ENCODE peak calls at places on chromosomes 7 and 10, in ten cellular contexts. One of them, this sample, is unnamed.

GRCh38 chr7:50267525-50268041 is 36.9 kb upstream of the IKZF1 start:
- DNase-seq in heart left ventricle: no peak
- DNase-seq in suprapubic skin: no peak
- DNase-seq in BE2C: no peak
- DNase-seq in gastrocnemius medialis: no peak
- DNase-seq in SJSA1: no peak
- DNase-seq in MG63: no peak
- DNase-seq in heart right ventricle: no peak
- DNase-seq in AG04450: no peak
- DNase-seq in stomach: no peak
- DNase-seq in this sample: no peak

GRCh38 chr10:64506963-64507362 is 985.8 kb downstream of the REEP3 start:
- DNase-seq in SJSA1: no peak
- DNase-seq in gastrocnemius medialis: no peak
- DNase-seq in AG04450: no peak
- DNase-seq in MG63: no peak
- DNase-seq in stomach: no peak
- DNase-seq in suprapubic skin: no peak
- DNase-seq in heart right ventricle: no peak
- DNase-seq in BE2C: no peak
- DNase-seq in heart left ventricle: no peak
- DNase-seq in this sample: no peak

GRCh38 chr10:43060291-43060690 is 16.6 kb upstream of the RET start:
- DNase-seq in MG63: no peak
- DNase-seq in heart left ventricle: no peak
- DNase-seq in AG04450: no peak
- DNase-seq in heart right ventricle: peak; percentile 28
- DNase-seq in suprapubic skin: no peak
- DNase-seq in SJSA1: no peak
- DNase-seq in BE2C: peak; percentile 84
- DNase-seq in stomach: peak; percentile 46
- DNase-seq in gastrocnemius medialis: no peak
- DNase-seq in this sample: no peak

GRCh38 chr10:126191192-126191591 is 197.1 kb downstream of the ADAM12 start:
- DNase-seq in heart right ventricle: no peak
- DNase-seq in SJSA1: no peak
- DNase-seq in suprapubic skin: no peak
- DNase-seq in stomach: no peak
- DNase-seq in AG04450: no peak
- DNase-seq in gastrocnemius medialis: no peak
- DNase-seq in MG63: peak; percentile 85
- DNase-seq in heart left ventricle: no peak
- DNase-seq in BE2C: no peak
- DNase-seq in this sample: no peak

GRCh38 chr7:2955177-2955768 is 88.4 kb downstream of the CARD11 start:
- DNase-seq in gastrocnemius medialis: no peak
- DNase-seq in stomach: no peak
- DNase-seq in heart left ventricle: no peak
- DNase-seq in AG04450: no peak
- DNase-seq in SJSA1: no peak
- DNase-seq in BE2C: no peak
- DNase-seq in MG63: no peak
- DNase-seq in suprapubic skin: no peak
- DNase-seq in heart right ventricle: no peak
- DNase-seq in this sample: no peak

GRCh38 chr10:103932996-103933395 is 15.0 kb upstream of the STN1 start:
- DNase-seq in heart left ventricle: no peak
- DNase-seq in SJSA1: no peak
- DNase-seq in stomach: no peak
- DNase-seq in BE2C: no peak
- DNase-seq in AG04450: no peak
- DNase-seq in gastrocnemius medialis: no peak
- DNase-seq in MG63: no peak
- DNase-seq in suprapubic skin: no peak
- DNase-seq in heart right ventricle: no peak
- DNase-seq in this sample: no peak

GRCh38 chr10:93873427-93874115 is 20.2 kb upstream of the SLC35G1 start:
- DNase-seq in SJSA1: peak; percentile 69
- DNase-seq in heart left ventricle: no peak
- DNase-seq in AG04450: no peak
- DNase-seq in MG63: no peak
- DNase-seq in heart right ventricle: no peak
- DNase-seq in stomach: no peak
- DNase-seq in BE2C: no peak
- DNase-seq in suprapubic skin: no peak
- DNase-seq in gastrocnemius medialis: no peak
- DNase-seq in this sample: peak; percentile 60

GRCh38 chr10:7471720-7472367 is 61.0 kb upstream of the SFMBT2 start:
- DNase-seq in MG63: no peak
- DNase-seq in heart left ventricle: no peak
- DNase-seq in SJSA1: no peak
- DNase-seq in heart right ventricle: no peak
- DNase-seq in gastrocnemius medialis: no peak
- DNase-seq in stomach: no peak
- DNase-seq in AG04450: no peak
- DNase-seq in BE2C: no peak
- DNase-seq in suprapubic skin: no peak
- DNase-seq in this sample: no peak

GRCh38 chr7:101951757-101952156 is 134.3 kb downstream of the CUX1 start:
- DNase-seq in AG04450: no peak
- DNase-seq in gastrocnemius medialis: no peak
- DNase-seq in heart right ventricle: no peak
- DNase-seq in stomach: no peak
- DNase-seq in SJSA1: no peak
- DNase-seq in heart left ventricle: no peak
- DNase-seq in suprapubic skin: no peak
- DNase-seq in MG63: no peak
- DNase-seq in BE2C: no peak
- DNase-seq in this sample: no peak

GRCh38 chr7:106029941-106030340 is 66.9 kb downstream of the CDHR3 start:
- DNase-seq in gastrocnemius medialis: no peak
- DNase-seq in SJSA1: no peak
- DNase-seq in heart right ventricle: no peak
- DNase-seq in MG63: no peak
- DNase-seq in AG04450: no peak
- DNase-seq in suprapubic skin: no peak
- DNase-seq in stomach: no peak
- DNase-seq in BE2C: no peak
- DNase-seq in heart left ventricle: no peak
- DNase-seq in this sample: no peak

GRCh38 chr7:2431260-2431867 is 28.0 kb downstream of the CHST12 start:
- DNase-seq in SJSA1: peak; percentile 20
- DNase-seq in heart right ventricle: no peak
- DNase-seq in stomach: no peak
- DNase-seq in suprapubic skin: no peak
- DNase-seq in AG04450: no peak
- DNase-seq in heart left ventricle: no peak
- DNase-seq in BE2C: peak; percentile 40
- DNase-seq in gastrocnemius medialis: no peak
- DNase-seq in MG63: no peak
- DNase-seq in this sample: no peak

GRCh38 chr7:100720645-100721504 is 607 bp downstream of the EPO start:
- DNase-seq in heart left ventricle: no peak
- DNase-seq in gastrocnemius medialis: no peak
- DNase-seq in SJSA1: no peak
- DNase-seq in heart right ventricle: no peak
- DNase-seq in MG63: no peak
- DNase-seq in BE2C: no peak
- DNase-seq in suprapubic skin: no peak
- DNase-seq in AG04450: no peak
- DNase-seq in stomach: no peak
- DNase-seq in this sample: no peak

GRCh38 chr7:130273081-130273699 is 6.5 kb downstream of the CPA2 start:
- DNase-seq in heart right ventricle: no peak
- DNase-seq in heart left ventricle: no peak
- DNase-seq in gastrocnemius medialis: no peak
- DNase-seq in stomach: no peak
- DNase-seq in SJSA1: no peak
- DNase-seq in BE2C: no peak
- DNase-seq in MG63: no peak
- DNase-seq in AG04450: peak; percentile 26
- DNase-seq in suprapubic skin: no peak
- DNase-seq in this sample: peak; percentile 60

DNA sequence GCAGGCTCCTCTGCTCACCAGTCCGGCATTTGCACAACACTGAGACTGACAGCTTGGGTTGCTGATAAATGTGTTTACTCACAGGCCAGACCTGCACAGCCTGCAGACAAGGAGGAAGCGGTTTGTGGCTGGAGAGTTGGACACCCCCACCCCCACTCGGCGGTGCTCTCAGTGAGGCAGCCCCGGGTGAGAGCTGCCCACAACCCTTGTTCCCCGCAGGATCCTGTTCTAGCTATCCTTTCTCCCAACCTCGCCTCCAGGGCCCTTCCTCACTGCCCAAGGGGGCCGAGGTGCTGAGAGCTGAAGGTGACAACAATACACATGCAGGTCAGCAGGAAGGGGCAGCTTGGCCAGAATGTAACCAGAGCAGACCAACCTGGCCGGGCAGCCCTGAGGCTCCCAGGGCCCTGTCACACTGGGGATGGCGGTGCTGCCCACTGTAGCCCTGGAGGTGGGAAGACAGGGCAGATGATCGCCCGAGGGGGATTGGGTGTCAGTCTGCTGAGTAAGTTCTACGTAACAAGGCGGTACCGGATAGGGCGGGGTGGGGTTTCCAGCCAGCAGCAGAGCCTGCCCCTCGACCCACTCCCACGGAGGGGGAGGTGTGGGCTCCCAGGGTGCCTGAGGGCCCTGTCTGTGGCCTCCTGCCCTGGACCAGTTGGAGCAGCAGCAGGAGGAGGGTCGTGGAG is 2.1 kb upstream of the ADAM8 start:
- DNase-seq in suprapubic skin: no peak
- DNase-seq in heart left ventricle: peak; percentile 54
- DNase-seq in heart right ventricle: no peak
- DNase-seq in MG63: no peak
- DNase-seq in AG04450: no peak
- DNase-seq in BE2C: peak; percentile 55
- DNase-seq in SJSA1: no peak
- DNase-seq in gastrocnemius medialis: peak; percentile 38
- DNase-seq in stomach: peak; percentile 82
- DNase-seq in this sample: peak; percentile 85
- H3K4me3 ChIP-seq in suprapubic skin: no peak overlapping the region
- H3K4me3 ChIP-seq in heart left ventricle: no peak overlapping the region
- H3K4me3 ChIP-seq in heart right ventricle: no peak overlapping the region
- H3K4me3 ChIP-seq in MG63: no peak overlapping the region
- H3K4me3 ChIP-seq in AG04450: no peak overlapping the region
- H3K4me3 ChIP-seq in BE2C: no peak overlapping the region
- H3K4me3 ChIP-seq in SJSA1: no peak overlapping the region
- H3K4me3 ChIP-seq in gastrocnemius medialis: no peak overlapping the region
- H3K4me3 ChIP-seq in stomach: no peak overlapping the region
- H3K4me3 ChIP-seq in this sample: no peak overlapping the region

DNA sequence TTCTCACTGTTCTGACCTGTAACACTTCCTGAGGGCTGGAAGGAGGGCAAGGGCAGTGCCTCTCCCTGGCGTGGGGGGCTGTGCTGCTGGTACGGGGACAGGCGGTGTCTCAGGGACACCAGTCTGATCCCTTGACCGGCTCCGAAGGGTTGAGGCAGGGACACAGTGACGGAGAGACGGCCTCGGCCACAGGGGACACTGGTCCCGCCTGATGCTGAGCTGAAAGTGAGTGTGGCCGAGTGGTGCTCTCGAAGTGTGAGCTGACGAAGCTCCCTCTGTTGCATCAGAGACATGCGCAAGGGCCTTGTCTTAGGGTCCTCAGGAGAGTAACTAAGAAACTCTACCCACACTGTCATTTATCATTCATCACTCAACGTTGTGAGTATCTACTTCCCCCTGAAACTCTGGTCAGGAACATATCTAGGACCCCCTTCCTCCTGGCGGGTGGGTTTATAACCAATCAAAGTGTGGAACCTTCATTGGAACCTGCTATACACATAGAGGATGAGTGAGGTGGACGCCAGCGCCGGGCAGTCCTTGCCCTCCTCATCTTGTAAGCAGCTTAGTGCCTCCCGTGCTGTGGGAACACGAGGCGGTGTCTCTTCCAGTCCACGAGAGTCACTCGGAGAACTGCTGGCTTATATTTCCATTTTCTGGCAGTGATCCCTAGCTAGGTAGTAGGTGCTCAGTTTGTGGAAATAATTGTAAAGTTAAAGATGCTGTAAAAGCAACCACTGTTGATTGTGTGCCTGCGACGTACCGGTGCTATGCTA is 283.1 kb downstream of the DNAJB6 start:
- DNase-seq in stomach: no peak
- DNase-seq in suprapubic skin: no peak
- DNase-seq in AG04450: no peak
- DNase-seq in heart left ventricle: no peak
- DNase-seq in heart right ventricle: no peak
- DNase-seq in BE2C: no peak
- DNase-seq in MG63: no peak
- DNase-seq in SJSA1: no peak
- DNase-seq in gastrocnemius medialis: no peak
- DNase-seq in this sample: no peak
- H3K27me3 ChIP-seq in stomach: no peaks in the 10 kb centered on the region
- H3K27me3 ChIP-seq in suprapubic skin: peaks cover 9% of the 10 kb centered on the region
- H3K27me3 ChIP-seq in AG04450: no peaks in the 10 kb centered on the region
- H3K27me3 ChIP-seq in heart left ventricle: no peaks in the 10 kb centered on the region
- H3K27me3 ChIP-seq in heart right ventricle: peaks cover 5% of the 10 kb centered on the region
- H3K27me3 ChIP-seq in BE2C: no peaks in the 10 kb centered on the region
- H3K27me3 ChIP-seq in MG63: no peaks in the 10 kb centered on the region
- H3K27me3 ChIP-seq in SJSA1: no peaks in the 10 kb centered on the region
- H3K27me3 ChIP-seq in gastrocnemius medialis: no peaks in the 10 kb centered on the region
- H3K27me3 ChIP-seq in this sample: no peaks in the 10 kb centered on the region

DNA sequence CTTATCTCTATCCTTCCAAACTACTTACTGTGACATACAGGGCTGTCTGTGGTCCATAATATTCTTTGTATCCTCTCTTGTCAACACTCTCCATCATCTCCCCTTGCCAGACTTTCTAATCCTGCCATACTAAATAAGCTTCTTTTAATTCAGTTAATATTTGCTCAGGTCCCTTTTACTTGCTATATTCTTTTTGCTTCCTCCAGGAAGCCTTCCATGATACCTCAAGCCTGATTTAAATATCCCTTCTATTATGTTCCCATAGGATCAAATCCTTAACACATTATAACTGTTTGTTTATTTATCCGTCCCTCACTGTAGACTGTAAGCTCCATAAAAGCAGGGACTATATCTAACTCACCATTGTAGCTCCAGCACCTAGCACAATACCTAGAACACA is 7.2 kb upstream of the PPP3CB start:
- DNase-seq in heart left ventricle: no peak
- DNase-seq in AG04450: no peak
- DNase-seq in suprapubic skin: no peak
- DNase-seq in stomach: no peak
- DNase-seq in SJSA1: no peak
- DNase-seq in gastrocnemius medialis: no peak
- DNase-seq in MG63: no peak
- DNase-seq in heart right ventricle: no peak
- DNase-seq in BE2C: no peak
- DNase-seq in this sample: no peak
- H3K4me3 ChIP-seq in heart left ventricle: no peak overlapping the region
- H3K4me3 ChIP-seq in AG04450: no peak overlapping the region
- H3K4me3 ChIP-seq in suprapubic skin: no peak overlapping the region
- H3K4me3 ChIP-seq in stomach: no peak overlapping the region
- H3K4me3 ChIP-seq in SJSA1: no peak overlapping the region
- H3K4me3 ChIP-seq in gastrocnemius medialis: no peak overlapping the region
- H3K4me3 ChIP-seq in MG63: no peak overlapping the region
- H3K4me3 ChIP-seq in heart right ventricle: no peak overlapping the region
- H3K4me3 ChIP-seq in BE2C: no peak overlapping the region
- H3K4me3 ChIP-seq in this sample: no peak overlapping the region

GRCh38 chr7:1257863-1258262 is 25.2 kb downstream of the UNCX start:
- DNase-seq in heart right ventricle: no peak
- DNase-seq in AG04450: no peak
- DNase-seq in gastrocnemius medialis: no peak
- DNase-seq in heart left ventricle: no peak
- DNase-seq in MG63: no peak
- DNase-seq in BE2C: no peak
- DNase-seq in stomach: no peak
- DNase-seq in suprapubic skin: no peak
- DNase-seq in SJSA1: no peak
- DNase-seq in this sample: no peak
- H3K27me3 ChIP-seq in heart right ventricle: peaks cover 55% of the 10 kb centered on the region
- H3K27me3 ChIP-seq in AG04450: peaks cover 66% of the 10 kb centered on the region
- H3K27me3 ChIP-seq in gastrocnemius medialis: peaks cover 73% of the 10 kb centered on the region
- H3K27me3 ChIP-seq in heart left ventricle: peaks cover 81% of the 10 kb centered on the region
- H3K27me3 ChIP-seq in MG63: peaks cover 4% of the 10 kb centered on the region
- H3K27me3 ChIP-seq in BE2C: peaks cover 94% of the 10 kb centered on the region
- H3K27me3 ChIP-seq in stomach: peaks cover 18% of the 10 kb centered on the region
- H3K27me3 ChIP-seq in suprapubic skin: peaks cover 97% of the 10 kb centered on the region
- H3K27me3 ChIP-seq in SJSA1: peaks cover 80% of the 10 kb centered on the region
- H3K27me3 ChIP-seq in this sample: peaks cover 6% of the 10 kb centered on the region

This sample was measured in bronchial epithelial cell.